ENCODE peak calls at places on chromosomes 6 and 20, in five cellular contexts. H is IMR-90, X is tibial nerve, D is stomach, N is adrenal gland. S is an unnamed sample.

GRCh38 chr6:140379919-140380318 is 1005.5 kb upstream of the CITED2 start:
- DNase-seq in H (peak), X (no peak), D (no peak), N (no peak), S (no peak)

GRCh38 chr6:54892831-54893230 is 46.3 kb downstream of the FAM83B start:
- DNase-seq in H (peak), X (no peak), D (no peak), N (no peak), S (no peak)

GRCh38 chr6:16619777-16620176 is 141.5 kb downstream of the ATXN1 start:
- DNase-seq in H (no peak), X (no peak), D (no peak), N (no peak), S (no peak)

GRCh38 chr20:17619351-17620093 is 49.6 kb downstream of the DSTN start:
- DNase-seq in H (no peak), X (peak), D (peak), N (no peak), S (peak)

GRCh38 chr6:4712291-4712690 is 63.9 kb upstream of the CDYL start:
- DNase-seq in H (no peak), X (no peak), D (no peak), N (no peak), S (no peak)

GRCh38 chr20:44120676-44121425 is 66.1 kb downstream of the JPH2 start:
- DNase-seq in H (no peak), X (no peak), D (no peak), N (no peak), S (no peak)

GRCh38 chr6:5078121-5078695 is 6.9 kb upstream of the PPP1R3G start:
- DNase-seq in H (no peak), X (no peak), D (no peak), N (no peak), S (no peak)

GRCh38 chr6:107179004-107179403 is 63.7 kb upstream of the BEND3 start:
- DNase-seq in H (peak), X (no peak), D (no peak), N (no peak), S (no peak)

GRCh38 chr6:42938987-42939809 is 9.9 kb downstream of the CNPY3 start:
- DNase-seq in H (no peak), X (no peak), D (no peak), N (no peak), S (no peak)

GRCh38 chr6:42936398-42936797 is 7.1 kb downstream of the CNPY3 start:
- DNase-seq in H (no peak), X (no peak), D (no peak), N (no peak), S (no peak)

GRCh38 chr6:42937548-42938427 is 8.5 kb downstream of the CNPY3 start:
- DNase-seq in H (no peak), X (no peak), D (no peak), N (no peak), S (no peak)

GRCh38 chr6:42939810-42940167 is 10.5 kb downstream of the CNPY3 start:
- DNase-seq in H (no peak), X (no peak), D (no peak), N (no peak), S (no peak)

DNA sequence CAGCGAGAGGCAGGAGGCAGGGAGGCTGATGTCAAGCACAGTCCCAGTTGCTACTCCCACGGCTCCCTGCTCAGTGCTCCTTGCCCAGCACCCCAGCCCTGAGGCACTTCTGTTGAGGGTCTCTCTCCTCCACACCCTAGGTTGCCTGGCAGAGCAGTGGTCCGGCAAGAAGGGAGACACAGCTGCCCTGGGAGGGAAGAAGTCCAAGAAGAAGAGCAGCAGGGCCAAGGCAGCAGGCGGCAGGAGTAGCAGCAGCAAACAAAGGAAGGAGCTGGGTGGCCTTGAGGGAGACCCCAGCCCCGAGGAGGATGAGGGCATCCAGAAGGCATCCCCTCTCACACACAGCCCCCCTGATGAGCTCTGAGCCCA is 9.1 kb downstream of the CNPY3 start:
- DNase-seq in H (no peak), X (no peak), D (no peak), N (no peak), S (no peak)
- TF ChIP-seq POLR2A in H (no peak), X (no peak), D (no peak), N (no peak), S (no peak)

DNA sequence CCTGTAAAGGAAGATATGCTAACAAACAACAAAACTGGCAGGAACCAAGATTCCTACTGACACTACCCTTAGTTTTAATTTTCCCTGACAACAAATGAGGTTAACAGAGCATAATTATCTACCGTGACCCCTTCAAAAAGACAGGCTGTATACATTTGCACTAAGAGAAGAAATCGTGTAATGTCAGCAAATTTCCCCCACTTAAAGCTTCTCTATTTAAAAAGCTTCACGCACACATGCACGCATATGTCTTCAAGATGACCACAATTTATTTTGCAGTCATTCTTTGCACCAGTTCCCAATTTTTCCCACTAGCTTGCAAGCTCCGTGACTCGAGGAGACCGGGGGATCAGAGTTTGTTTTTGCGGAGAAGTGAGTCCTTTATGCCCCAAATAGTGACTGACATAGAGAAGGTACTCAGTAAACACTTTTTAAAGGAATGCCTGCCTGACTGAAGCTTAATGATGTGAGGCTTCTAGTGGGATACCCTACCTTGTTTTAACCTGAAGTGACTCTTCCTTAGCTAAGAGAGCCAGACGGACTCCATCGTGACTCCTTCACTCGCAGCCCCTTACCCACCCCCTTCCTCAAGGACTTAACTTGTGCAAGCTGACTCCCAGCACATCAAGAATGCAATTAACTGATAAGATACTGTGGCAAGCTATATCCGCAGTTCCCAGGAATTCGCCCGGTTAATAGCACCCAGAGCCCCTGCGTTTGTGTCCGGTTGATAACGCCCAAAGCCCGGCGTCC is 9.3 kb upstream of the NQO2 start:
- DNase-seq in H (no peak), X (no peak), D (no peak), N (peak), S (no peak)
- TF ChIP-seq POLR2A in H (no peak), X (no peak), D (no peak), N (no peak), S (no peak)

DNA sequence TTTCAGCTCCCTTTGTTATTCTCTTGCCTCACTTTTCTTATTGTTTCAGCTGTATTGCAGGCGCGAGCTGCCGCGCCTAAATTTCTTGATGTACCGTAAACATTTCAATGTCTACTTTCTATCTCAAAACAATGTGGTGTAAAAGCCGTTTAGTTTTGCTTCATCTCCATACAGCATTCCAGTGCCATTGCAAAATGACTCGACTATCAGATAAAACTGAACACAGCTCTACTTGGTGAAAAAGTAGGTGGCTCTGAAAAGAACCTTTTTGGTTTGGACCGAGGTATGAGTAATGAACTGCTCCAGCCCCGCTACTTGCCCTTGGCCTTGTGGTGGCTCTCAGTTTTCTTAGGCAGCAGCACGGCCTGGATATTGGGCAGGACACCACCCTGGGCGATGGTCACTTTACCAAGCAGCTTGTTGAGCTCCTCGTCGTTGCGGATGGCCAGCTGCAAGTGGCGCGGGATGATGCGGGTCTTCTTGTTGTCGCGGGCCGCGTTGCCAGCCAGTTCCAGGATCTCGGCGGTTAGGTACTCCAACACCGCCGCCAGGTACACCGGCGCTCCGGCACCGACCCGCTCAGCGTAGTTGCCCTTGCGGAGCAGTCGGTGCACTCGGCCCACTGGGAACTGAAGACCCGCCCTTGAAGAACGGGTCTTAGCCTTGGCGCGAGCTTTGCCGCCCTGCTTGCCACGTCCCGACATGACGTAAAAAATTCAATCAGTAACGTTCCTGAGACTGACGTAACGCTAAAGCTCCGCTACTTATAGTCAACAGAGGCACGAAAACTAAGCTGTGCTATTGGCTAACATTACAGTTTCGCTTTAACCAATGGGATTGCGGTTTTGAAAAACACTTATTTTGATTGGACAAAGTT is 74.3 kb downstream of the OR2B2 start:
- DNase-seq in H (peak), X (peak), D (peak), N (peak), S (peak)
- TF ChIP-seq POLR2A in H (peak), X (no peak), D (no peak), N (peak), S (no peak)

GRCh38 chr20:63963784-63964301 is 5.9 kb downstream of the ZNF512B start:
- DNase-seq in H (no peak), X (no peak), D (no peak), N (no peak), S (no peak)

GRCh38 chr20:63963348-63963741 is 6.4 kb downstream of the ZNF512B start:
- DNase-seq in H (no peak), X (no peak), D (no peak), N (no peak), S (no peak)

GRCh38 chr20:63962426-63963347 is 6.5 kb upstream of the UCKL1 start:
- DNase-seq in H (no peak), X (no peak), D (no peak), N (no peak), S (no peak)

GRCh38 chr20:63959699-63960075 is 3.5 kb upstream of the UCKL1 start:
- DNase-seq in H (no peak), X (no peak), D (no peak), N (no peak), S (no peak)

GRCh38 chr20:63961664-63962425 is 5.6 kb upstream of the UCKL1 start:
- DNase-seq in H (no peak), X (no peak), D (no peak), N (no peak), S (no peak)
- TF ChIP-seq POLR2A in H (no peak), X (no peak), D (no peak), N (no peak), S (no peak)

GRCh38 chr6:135182993-135183531 is 2.0 kb downstream of the MYB start:
- DNase-seq in H (no peak), X (no peak), D (peak), N (no peak), S (no peak)

GRCh38 chr6:135179920-135180457 is 1.1 kb upstream of the MYB start:
- DNase-seq in H (peak), X (no peak), D (no peak), N (no peak), S (no peak)

GRCh38 chr6:135182120-135182992 is 1.2 kb downstream of the MYB start:
- DNase-seq in H (no peak), X (no peak), D (peak), N (no peak), S (peak)

GRCh38 chr6:135181333-135182119 is 418 bp downstream of the MYB start:
- DNase-seq in H (no peak), X (no peak), D (no peak), N (no peak), S (no peak)

DNA sequence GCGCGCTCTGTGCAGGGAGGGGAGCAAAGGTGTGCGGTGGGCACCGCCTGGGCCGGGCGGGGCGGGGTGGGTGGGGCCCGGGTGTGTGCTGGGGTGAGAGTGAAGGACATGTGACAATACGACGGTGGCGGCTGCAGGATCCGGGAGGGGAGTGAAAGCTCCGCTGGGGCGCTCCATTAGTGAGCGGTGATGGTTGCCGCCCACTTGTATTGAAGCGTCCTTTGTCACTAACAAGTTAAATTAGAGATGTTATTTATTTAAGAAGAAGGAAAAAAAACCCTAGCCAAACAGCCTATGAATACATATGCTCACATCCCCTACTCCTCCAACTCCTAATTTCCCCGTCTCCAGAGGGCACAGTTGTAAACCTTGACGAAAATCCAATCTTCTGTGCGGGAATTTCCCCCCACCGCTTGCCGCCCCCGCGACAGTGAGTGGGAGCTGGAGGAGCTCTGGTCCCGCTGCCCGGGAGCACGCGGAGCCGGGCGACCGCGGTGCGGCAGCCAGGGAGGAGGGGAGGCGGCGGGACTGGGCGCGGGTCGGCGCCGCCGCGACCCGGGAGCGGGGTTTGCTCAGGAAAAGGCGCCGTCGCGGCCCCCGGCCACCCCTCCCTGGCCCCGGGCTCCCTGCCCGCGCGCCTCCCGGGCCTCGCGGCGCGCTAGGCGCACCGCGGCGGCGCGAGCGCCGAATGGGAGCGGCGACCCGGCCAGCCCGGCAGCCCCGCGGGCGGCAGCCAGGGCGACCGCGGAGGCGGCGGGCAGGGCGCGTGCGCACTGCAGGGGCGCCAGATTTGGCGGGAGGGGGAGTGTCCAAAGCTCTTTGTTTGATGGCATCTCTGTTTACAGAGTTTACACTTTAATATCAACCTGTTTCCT is at the start of gene MYB:
- DNase-seq in H (peak), X (no peak), D (peak), N (peak), S (peak)
- TF ChIP-seq POLR2A in H (no peak), X (no peak), D (no peak), N (no peak), S (no peak)